ENCODE peak calls at places on chromosomes 6 and 20, in eight cellular contexts. W is OCI-LY7; Y is CD8-positive, alpha-beta memory T cell; P is CD8-positive, alpha-beta T cell; N is H7; D is RPMI7951; M is psoas muscle; K is astrocyte of the cerebellum. H is an unnamed sample.
A peak's percentile ranks its signal among the peaks of the same experiment; 100 is the strongest.

GRCh38 chr6:162343196-162343901 is 384.2 kb downstream of the PRKN start:
- DNase-seq in W (no peak), Y (no peak), P (no peak), N (peak; percentile 41), D (no peak), M (no peak), K (no peak), H (no peak)

GRCh38 chr6:159952289-159953005 is 16.4 kb upstream of the IGF2R start:
- DNase-seq in W (no peak), Y (no peak), P (no peak), N (no peak), D (no peak), M (no peak), K (no peak), H (no peak)

GRCh38 chr6:117530467-117531242 is 48.2 kb downstream of the DCBLD1 start:
- DNase-seq in W (no peak), Y (no peak), P (no peak), N (no peak), D (no peak), M (no peak), K (no peak), H (no peak)

GRCh38 chr6:112163295-112164257 is 76.2 kb downstream of the FAM229B start:
- DNase-seq in W (peak; percentile 59), Y (peak; percentile 78), P (peak; percentile 52), N (peak; percentile 74), D (peak; percentile 48), M (peak; percentile 56), K (no peak), H (peak; percentile 56)

GRCh38 chr6:54191460-54191859 is 80.2 kb downstream of the MLIP start:
- DNase-seq in W (no peak), Y (no peak), P (no peak), N (no peak), D (peak; percentile 37), M (no peak), K (peak; percentile 19), H (no peak)

GRCh38 chr6:47135772-47136171 is 93.6 kb upstream of the ADGRF1 start:
- DNase-seq in W (no peak), Y (no peak), P (no peak), N (no peak), D (peak; percentile 95), M (no peak), K (peak; percentile 88), H (no peak)

GRCh38 chr6:111992851-111993250 is 61.1 kb upstream of the CCN6 start:
- DNase-seq in W (no peak), Y (peak; percentile 61), P (no peak), N (no peak), D (peak; percentile 76), M (no peak), K (no peak), H (no peak)

GRCh38 chr6:127582777-127583462 is 5.9 kb downstream of the C6orf58 start:
- DNase-seq in W (no peak), Y (no peak), P (no peak), N (no peak), D (peak; percentile 77), M (no peak), K (peak; percentile 42), H (no peak)

GRCh38 chr6:141551318-141551717 is 581.4 kb upstream of the GJE1 start:
- DNase-seq in W (no peak), Y (no peak), P (no peak), N (no peak), D (no peak), M (no peak), K (no peak), H (no peak)

GRCh38 chr20:61515922-61516321 is 263.9 kb downstream of the CDH4 start:
- DNase-seq in W (no peak), Y (no peak), P (no peak), N (peak; percentile 65), D (no peak), M (no peak), K (no peak), H (no peak)

GRCh38 chr20:44800398-44801046 is 9.8 kb downstream of the RIMS4 start:
- DNase-seq in W (peak; percentile 8), Y (no peak), P (no peak), N (peak; percentile 85), D (no peak), M (no peak), K (no peak), H (no peak)

GRCh38 chr6:27672113-27672799 is 199.4 kb upstream of the ZNF184 start:
- DNase-seq in W (no peak), Y (no peak), P (no peak), N (no peak), D (no peak), M (no peak), K (no peak), H (peak; percentile 92)

GRCh38 chr6:126176266-126176665 is 163.6 kb upstream of the CENPW start:
- DNase-seq in W (no peak), Y (no peak), P (no peak), N (no peak), D (no peak), M (no peak), K (no peak), H (no peak)

GRCh38 chr6:116244284-116244683 is 9.6 kb downstream of the TSPYL4 start:
- DNase-seq in W (no peak), Y (no peak), P (no peak), N (no peak), D (no peak), M (no peak), K (no peak), H (no peak)

GRCh38 chr6:77092971-77093370 is 370.3 kb downstream of the HTR1B start:
- DNase-seq in W (no peak), Y (no peak), P (no peak), N (no peak), D (no peak), M (no peak), K (no peak), H (no peak)

GRCh38 chr6:137218473-137218916 is 690 bp downstream of the IFNGR1 start:
- DNase-seq in W (peak; percentile 51), Y (peak; percentile 72), P (peak; percentile 7), N (peak; percentile 8), D (peak; percentile 90), M (peak; percentile 37), K (no peak), H (peak; percentile 55)

GRCh38 chr6:154606457-154606856 is 96.0 kb upstream of the CNKSR3 start:
- DNase-seq in W (no peak), Y (peak; percentile 61), P (no peak), N (no peak), D (peak; percentile 47), M (no peak), K (no peak), H (no peak)

GRCh38 chr6:131182991-131183425 is 47.7 kb downstream of the AKAP7 start:
- DNase-seq in W (peak; percentile 82), Y (peak; percentile 56), P (no peak), N (peak; percentile 29), D (peak; percentile 34), M (no peak), K (peak; percentile 15), H (peak; percentile 4)

GRCh38 chr6:36858407-36858981 is 16.1 kb downstream of the PPIL1 start:
- DNase-seq in W (no peak), Y (no peak), P (no peak), N (peak; percentile 69), D (no peak), M (peak; percentile 37), K (peak; percentile 55), H (no peak)

GRCh38 chr6:14412026-14412425 is 294.5 kb downstream of the CD83 start:
- DNase-seq in W (no peak), Y (no peak), P (no peak), N (no peak), D (no peak), M (no peak), K (no peak), H (no peak)

GRCh38 chr6:132780770-132781371 is 17.6 kb downstream of the SLC18B1 start:
- DNase-seq in W (peak; percentile 54), Y (no peak), P (no peak), N (no peak), D (no peak), M (no peak), K (peak; percentile 9), H (peak; percentile 8)

GRCh38 chr6:80605165-80605989 is 498.9 kb downstream of the BCKDHB start:
- DNase-seq in W (no peak), Y (no peak), P (no peak), N (peak; percentile 6), D (peak; percentile 51), M (no peak), K (peak; percentile 26), H (peak; percentile 22)

GRCh38 chr6:116572162-116572561 is 858 bp downstream of the RWDD1 start:
- DNase-seq in W (peak; percentile 37), Y (no peak), P (no peak), N (peak; percentile 37), D (peak; percentile 53), M (peak; percentile 18), K (no peak), H (peak; percentile 47)

GRCh38 chr20:3168079-3168828 is 5.1 kb downstream of the LZTS3 start:
- DNase-seq in W (no peak), Y (no peak), P (no peak), N (peak; percentile 96), D (no peak), M (no peak), K (no peak), H (no peak)

GRCh38 chr6:25951296-25952032 is 11.1 kb upstream of the TRIM38 start:
- DNase-seq in W (no peak), Y (no peak), P (no peak), N (no peak), D (no peak), M (no peak), K (no peak), H (no peak)

GRCh38 chr6:113489946-113490345 is 367.2 kb upstream of the MARCKS start:
- DNase-seq in W (no peak), Y (no peak), P (no peak), N (no peak), D (no peak), M (no peak), K (no peak), H (no peak)

GRCh38 chr6:34243131-34243771 is 5.6 kb downstream of the SMIM29 start:
- DNase-seq in W (no peak), Y (no peak), P (no peak), N (peak; percentile 20), D (peak; percentile 68), M (no peak), K (no peak), H (no peak)

GRCh38 chr6:136225496-136225895 is 24.6 kb downstream of the MTFR2 start:
- DNase-seq in W (no peak), Y (no peak), P (no peak), N (no peak), D (peak; percentile 47), M (no peak), K (no peak), H (no peak)

GRCh38 chr6:163745566-163746400 is 331.3 kb downstream of the QKI start:
- DNase-seq in W (no peak), Y (no peak), P (no peak), N (peak; percentile 63), D (peak; percentile 92), M (peak; percentile 31), K (peak; percentile 70), H (no peak)

GRCh38 chr6:43625393-43625992 is 3.6 kb downstream of the GTPBP2 start:
- DNase-seq in W (no peak), Y (no peak), P (no peak), N (no peak), D (no peak), M (no peak), K (no peak), H (no peak)

GRCh38 chr6:90151827-90152449 is 144.7 kb downstream of the BACH2 start:
- DNase-seq in W (no peak), Y (no peak), P (no peak), N (no peak), D (no peak), M (no peak), K (no peak), H (no peak)

GRCh38 chr6:11403035-11403601 is 134.4 kb upstream of the TMEM170B start:
- DNase-seq in W (no peak), Y (no peak), P (no peak), N (no peak), D (no peak), M (no peak), K (no peak), H (no peak)

GRCh38 chr6:2626381-2626780 is 124.3 kb downstream of the MYLK4 start:
- DNase-seq in W (no peak), Y (no peak), P (no peak), N (no peak), D (peak; percentile 89), M (no peak), K (peak; percentile 83), H (no peak)

GRCh38 chr6:53566755-53567154 is 21.9 kb upstream of the GCLC start:
- DNase-seq in W (no peak), Y (no peak), P (no peak), N (no peak), D (no peak), M (no peak), K (no peak), H (no peak)